ENCODE peak calls at places on chromosomes 6 and 20, in six cellular contexts. N is IMR-90, C is H1, E is spleen, T is A549, W is HCT116. F is an unnamed sample. For H3K9me3, the result is how much of the 10 kb centered on the place peaks cover.

GRCh38 chr6:99434702-99435530 is 9.8 kb upstream of the PNISR start:
- DNase-seq in T (peak), C (no peak), E (no peak), N (peak), W (peak), F (no peak)

GRCh38 chr6:36138667-36139066 is 8.4 kb downstream of the MAPK13 start:
- DNase-seq in E (no peak), C (no peak), T (no peak), N (no peak), W (no peak), F (no peak)

GRCh38 chr6:45592991-45593390 is 215.3 kb upstream of the SUPT3H start:
- DNase-seq in C (no peak), W (no peak), N (peak), E (no peak), T (no peak), F (no peak)

GRCh38 chr20:38275815-38276550 is 15.4 kb upstream of the KIAA1755 start:
- DNase-seq in E (no peak), C (no peak), N (peak), W (no peak), T (no peak), F (no peak)

GRCh38 chr6:6678185-6678671 is 89.7 kb downstream of the LY86 start:
- DNase-seq in C (no peak), T (peak), W (no peak), N (peak), E (no peak), F (no peak)

GRCh38 chr6:159499034-159499433 is 194.0 kb downstream of the SOD2 start:
- DNase-seq in E (no peak), N (no peak), W (no peak), C (no peak), T (no peak), F (no peak)

GRCh38 chr6:131972761-131973160 is 21.6 kb upstream of the CCN2 start:
- DNase-seq in E (no peak), W (no peak), T (no peak), C (no peak), N (no peak), F (no peak)

GRCh38 chr6:142612956-142613355 is 311.1 kb downstream of the ADGRG6 start:
- DNase-seq in T (no peak), C (no peak), E (no peak), N (no peak), W (no peak), F (no peak)

GRCh38 chr20:8372819-8373218 is 240.8 kb downstream of the PLCB1 start:
- DNase-seq in W (no peak), N (no peak), T (no peak), C (no peak), E (no peak), F (no peak)

GRCh38 chr6:61901748-61902147 is 384.3 kb downstream of the KHDRBS2 start:
- DNase-seq in E (no peak), C (no peak), W (no peak), N (no peak), T (no peak), F (no peak)

GRCh38 chr6:17940151-17940791 is 47.2 kb downstream of the KIF13A start:
- DNase-seq in T (no peak), N (no peak), W (no peak), C (no peak), E (no peak), F (no peak)

GRCh38 chr20:10579942-10580341 is 93.9 kb downstream of the JAG1 start:
- DNase-seq in E (no peak), T (no peak), N (no peak), W (no peak), C (no peak), F (no peak)

GRCh38 chr20:62624719-62625455 is 17.4 kb upstream of the SLCO4A1 start:
- DNase-seq in T (no peak), W (no peak), C (no peak), E (peak), N (no peak), F (no peak)

GRCh38 chr6:104789770-104790190 is 69.9 kb downstream of the HACE1 start:
- DNase-seq in C (no peak), T (peak), W (peak), E (no peak), N (peak), F (no peak)

GRCh38 chr6:166561766-166562165 is 24.7 kb downstream of the RAMACL start:
- DNase-seq in W (no peak), N (peak), T (no peak), C (no peak), E (no peak), F (no peak)

GRCh38 chr6:3776881-3777507 is 25.5 kb upstream of the PXDC1 start:
- DNase-seq in T (peak), E (no peak), W (no peak), N (no peak), C (no peak), F (no peak)

GRCh38 chr20:62827323-62828050 is 10.6 kb downstream of the COL9A3 start:
- DNase-seq in E (no peak), W (no peak), T (no peak), N (no peak), C (no peak), F (no peak)

GRCh38 chr6:63389191-63389844 is 69.5 kb upstream of the LGSN start:
- DNase-seq in E (no peak), T (no peak), W (no peak), N (no peak), C (no peak), F (no peak)

GRCh38 chr6:63394656-63395308 is 75.0 kb upstream of the LGSN start:
- DNase-seq in W (no peak), C (no peak), T (no peak), E (no peak), N (no peak), F (no peak)

GRCh38 chr6:63395388-63395787 is 75.6 kb upstream of the LGSN start:
- DNase-seq in C (no peak), N (no peak), E (no peak), W (no peak), T (no peak), F (no peak)

GRCh38 chr6:63391203-63391970 is 71.6 kb upstream of the LGSN start:
- DNase-seq in N (no peak), W (no peak), C (no peak), T (no peak), E (no peak), F (no peak)

GRCh38 chr6:63392092-63392724 is 72.4 kb upstream of the LGSN start:
- DNase-seq in E (no peak), T (no peak), N (no peak), C (no peak), W (no peak), F (no peak)
- H3K27ac ChIP-seq in E (no peak), T (no peak), N (no peak), C (no peak), W (no peak), F (peak)

GRCh38 chr20:53739799-53740785 is 146.5 kb upstream of the ZNF217 start:
- DNase-seq in W (no peak), E (no peak), C (no peak), N (peak), T (no peak), F (no peak)

GRCh38 chr20:53736757-53737403 is 143.2 kb upstream of the ZNF217 start:
- DNase-seq in N (peak), T (no peak), E (no peak), C (no peak), W (no peak), F (no peak)

GRCh38 chr20:53737404-53738038 is 143.9 kb upstream of the ZNF217 start:
- DNase-seq in E (no peak), C (no peak), N (no peak), W (no peak), T (no peak), F (no peak)

GRCh38 chr20:53738945-53739798 is 145.5 kb upstream of the ZNF217 start:
- DNase-seq in N (no peak), W (no peak), E (no peak), T (no peak), C (no peak), F (no peak)

GRCh38 chr20:53738039-53738944 is 144.7 kb upstream of the ZNF217 start:
- DNase-seq in T (peak), N (peak), E (no peak), C (peak), W (no peak), F (peak)
- TF ChIP-seq POLR2A in T (peak), N (peak), E (no peak), C (no peak), W (no peak), F (peak)

GRCh38 chr6:67815623-67816022 is 819.5 kb upstream of the ADGRB3 start:
- DNase-seq in C (no peak), W (no peak), N (no peak), E (no peak), T (no peak), F (no peak)

GRCh38 chr6:67812125-67812524 is 823.0 kb upstream of the ADGRB3 start:
- DNase-seq in E (no peak), C (no peak), N (no peak), W (no peak), T (no peak), F (no peak)

GRCh38 chr6:67812693-67813092 is 822.4 kb upstream of the ADGRB3 start:
- DNase-seq in W (no peak), E (no peak), N (no peak), T (no peak), C (no peak), F (no peak)

GRCh38 chr6:67814262-67814661 is 820.8 kb upstream of the ADGRB3 start:
- DNase-seq in E (no peak), W (no peak), T (no peak), N (no peak), C (no peak), F (no peak)

GRCh38 chr6:67811239-67812037 is 823.6 kb upstream of the ADGRB3 start:
- DNase-seq in W (no peak), T (no peak), C (no peak), N (no peak), E (no peak), F (no peak)
- H3K9me3 ChIP-seq in W (under half), T (under half), C (under half), N (under half), E (under half), F (under half)

DNA sequence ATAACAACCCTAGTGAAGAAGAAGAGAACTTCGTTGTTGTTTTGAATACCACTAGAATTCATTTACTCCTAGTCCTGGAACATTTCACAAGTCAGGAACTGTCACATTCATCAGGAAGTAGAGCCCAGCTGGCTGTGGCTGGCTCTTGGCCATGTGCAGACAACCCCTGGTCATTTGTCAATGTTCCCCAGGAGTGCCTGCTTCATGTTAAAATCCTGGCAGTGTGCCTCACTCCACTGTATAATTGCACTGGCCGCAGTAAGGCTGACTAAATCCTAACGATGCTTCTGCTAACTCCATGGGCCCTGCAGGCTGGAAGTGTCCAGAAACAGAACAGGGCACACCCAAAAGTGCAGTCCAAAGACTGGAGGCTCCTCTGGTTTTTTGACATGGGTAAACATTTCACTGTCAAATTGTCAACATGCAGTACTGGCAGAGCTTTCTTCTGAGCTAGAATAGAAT is 41.5 kb upstream of the ADGRF1 start:
- DNase-seq in N (peak), C (no peak), T (no peak), E (peak), W (no peak), F (peak)
- H3K27ac ChIP-seq in N (no peak), C (no peak), T (no peak), E (peak), W (no peak), F (no peak)

GRCh38 chr6:42042108-42042507 is 8.2 kb upstream of the TAF8 start:
- DNase-seq in E (no peak), T (no peak), C (no peak), W (no peak), N (no peak), F (no peak)
- TF ChIP-seq POLR2A in E (no peak), T (no peak), C (no peak), W (no peak), N (no peak), F (no peak)

GRCh38 chr20:59697082-59697481 is 92.7 kb downstream of the PHACTR3 start:
- DNase-seq in C (no peak), E (no peak), W (no peak), T (no peak), N (no peak), F (no peak)

GRCh38 chr20:59696476-59696875 is 92.1 kb downstream of the PHACTR3 start:
- DNase-seq in N (no peak), W (no peak), T (no peak), C (no peak), E (no peak), F (no peak)

GRCh38 chr20:59701236-59701635 is 96.9 kb downstream of the PHACTR3 start:
- DNase-seq in C (no peak), W (no peak), E (no peak), T (no peak), N (no peak), F (no peak)

GRCh38 chr20:59703046-59703445 is 98.7 kb downstream of the PHACTR3 start:
- DNase-seq in T (no peak), C (no peak), E (no peak), W (no peak), N (no peak), F (no peak)

DNA sequence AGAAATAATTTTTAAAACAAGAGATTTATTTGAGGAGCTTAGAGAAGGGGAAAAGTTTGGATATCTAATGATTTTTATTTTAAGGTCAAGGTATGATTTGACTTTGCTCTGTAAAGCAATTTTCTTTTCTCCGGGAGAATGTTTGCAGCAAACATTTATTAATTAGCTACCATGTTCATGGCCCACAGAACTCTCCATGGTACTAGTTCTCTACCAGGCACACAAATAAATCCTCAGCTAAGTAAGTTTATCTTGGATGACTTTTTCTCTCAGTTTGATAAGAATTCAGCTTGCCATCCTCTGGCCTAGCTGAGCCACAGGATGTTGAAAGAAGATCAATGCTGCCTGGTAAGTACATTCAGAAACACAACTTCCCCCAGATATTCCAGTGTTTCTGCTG is 94.3 kb downstream of the PHACTR3 start:
- DNase-seq in N (no peak), C (no peak), E (no peak), W (no peak), T (no peak), F (no peak)
- H3K9me3 ChIP-seq in N (under half), C (half or more), E (under half), W (under half), T (under half), F (under half)

GRCh38 chr20:44199877-44200276 is 10.7 kb downstream of the OSER1 start:
- DNase-seq in E (no peak), N (no peak), T (no peak), C (no peak), W (no peak), F (no peak)
- H3K27ac ChIP-seq in E (no peak), N (peak), T (no peak), C (no peak), W (no peak), F (no peak)

F was measured in Peyer's patch.